ENCODE peak calls at places on chromosomes 1 and 21, in nine cellular contexts. P is GM23338, T is H1, L is HCT116, I is transverse colon, V is sigmoid colon, D is HepG2, B is SK-N-MC, F is Panc1. N is an unnamed sample.

GRCh38 chr1:238681021-238681420 is 705.3 kb upstream of the CHRM3 start:
- DNase-seq in F (no peak), I (no peak), B (no peak), V (no peak), P (no peak), T (no peak), D (no peak), L (no peak), N (no peak)

GRCh38 chr1:14578156-14578555 is 20.3 kb upstream of the KAZN start:
- DNase-seq in L (no peak), T (no peak), V (no peak), P (no peak), D (no peak), I (no peak), F (no peak), B (no peak), N (no peak)

GRCh38 chr1:76038306-76039004 is 36.1 kb upstream of the ST6GALNAC3 start:
- DNase-seq in V (no peak), F (no peak), P (peak; percentile 31), L (no peak), T (no peak), I (no peak), D (no peak), B (peak; percentile 20), N (no peak)

GRCh38 chr1:94100785-94101612 is 19.9 kb downstream of the ABCA4 start:
- DNase-seq in I (no peak), T (no peak), V (no peak), D (no peak), B (no peak), L (no peak), F (no peak), P (no peak), N (no peak)

GRCh38 chr1:201739492-201740085 is 89.4 kb upstream of the IPO9 start:
- DNase-seq in V (peak; percentile 88), D (no peak), L (peak; percentile 61), P (peak; percentile 90), F (no peak), B (no peak), T (peak; percentile 77), I (peak; percentile 83), N (no peak)

GRCh38 chr1:14412235-14412634 is 186.2 kb upstream of the KAZN start:
- DNase-seq in B (no peak), V (no peak), I (no peak), P (no peak), L (no peak), F (no peak), T (no peak), D (no peak), N (no peak)

GRCh38 chr1:27444632-27445031 is 45.3 kb downstream of the WASF2 start:
- DNase-seq in P (no peak), I (no peak), T (no peak), L (no peak), B (no peak), V (no peak), D (no peak), F (no peak), N (no peak)

GRCh38 chr1:20355101-20355827 is 64.6 kb downstream of the VWA5B1 start:
- DNase-seq in L (no peak), V (no peak), D (no peak), P (no peak), B (no peak), T (no peak), F (no peak), I (no peak), N (no peak)

GRCh38 chr1:14969006-14969405 is 184.5 kb upstream of the TMEM51 start:
- DNase-seq in P (no peak), V (no peak), B (no peak), F (no peak), D (no peak), L (no peak), I (no peak), T (no peak), N (no peak)

GRCh38 chr21:42430570-42430969 is 26.9 kb downstream of the UBASH3A start:
- DNase-seq in T (no peak), F (no peak), V (no peak), L (no peak), P (no peak), D (no peak), I (no peak), B (no peak), N (no peak)

GRCh38 chr1:230270185-230270939 is 155.8 kb downstream of the PGBD5 start:
- DNase-seq in L (no peak), D (no peak), F (no peak), B (peak; percentile 93), T (no peak), P (no peak), V (no peak), I (no peak), N (peak; percentile 9)

GRCh38 chr1:183596500-183596899 is 6.2 kb upstream of the NCF2 start:
- DNase-seq in T (no peak), V (no peak), L (no peak), P (no peak), F (no peak), I (no peak), D (no peak), B (no peak), N (no peak)

GRCh38 chr21:33901421-33902288 is 13.9 kb downstream of the ATP5PO start:
- DNase-seq in F (no peak), L (peak; percentile 38), B (peak; percentile 12), I (no peak), V (peak; percentile 73), T (peak; percentile 61), D (peak; percentile 20), P (peak; percentile 86), N (peak; percentile 58)

GRCh38 chr1:197222025-197222685 is 45.9 kb upstream of the CRB1 start:
- DNase-seq in B (no peak), D (no peak), I (no peak), T (no peak), V (no peak), F (no peak), P (peak; percentile 16), L (no peak), N (no peak)

GRCh38 chr1:55127827-55128343 is 87.3 kb downstream of the USP24 start:
- DNase-seq in B (no peak), D (no peak), L (no peak), P (no peak), I (no peak), V (no peak), T (no peak), F (no peak), N (no peak)

GRCh38 chr1:184634296-184634695 is 120.4 kb downstream of the EDEM3 start:
- DNase-seq in T (no peak), P (no peak), B (no peak), I (no peak), D (no peak), V (no peak), F (no peak), L (no peak), N (no peak)

GRCh38 chr21:15667010-15667409 is 62.8 kb upstream of the USP25 start:
- DNase-seq in F (no peak), V (no peak), B (no peak), D (no peak), L (no peak), T (no peak), P (no peak), I (no peak), N (no peak)

GRCh38 chr1:5994713-5995621 is 2.7 kb upstream of the NPHP4 start:
- DNase-seq in B (no peak), L (no peak), V (no peak), P (peak; percentile 22), T (no peak), I (peak; percentile 39), D (no peak), F (no peak), N (no peak)

GRCh38 chr1:10951977-10952376 is 60.5 kb upstream of the TARDBP start:
- DNase-seq in D (no peak), I (no peak), P (no peak), B (no peak), V (no peak), L (no peak), F (no peak), T (no peak), N (no peak)

GRCh38 chr21:31310750-31311149 is 33.3 kb downstream of the TIAM1 start:
- DNase-seq in V (no peak), L (no peak), F (no peak), D (no peak), T (no peak), P (peak; percentile 71), I (no peak), B (no peak), N (no peak)

GRCh38 chr21:40204956-40205355 is 337.7 kb downstream of the PCP4 start:
- DNase-seq in D (no peak), B (no peak), L (no peak), P (no peak), T (no peak), V (no peak), I (no peak), F (no peak), N (no peak)

GRCh38 chr1:53277326-53277725 is 39.0 kb upstream of the MAGOH start:
- DNase-seq in F (no peak), V (no peak), B (no peak), L (no peak), I (no peak), D (no peak), T (no peak), P (no peak), N (no peak)
- H3K36me3 ChIP-seq in F (no peaks in the 10 kb centered on the region), V (no peaks in the 10 kb centered on the region), B (peaks cover 7% of the 10 kb centered on the region), L (no peaks in the 10 kb centered on the region), I (no peaks in the 10 kb centered on the region), D (peaks cover 4% of the 10 kb centered on the region), T (peaks cover 64% of the 10 kb centered on the region), P (no peaks in the 10 kb centered on the region), N (no peaks in the 10 kb centered on the region)

GRCh38 chr1:36224537-36225297 is 474 bp downstream of the THRAP3 start:
- DNase-seq in V (peak; percentile 92), I (no peak), F (peak; percentile 38), T (peak; percentile 88), P (peak; percentile 95), L (peak; percentile 61), B (peak; percentile 30), D (peak; percentile 89), N (peak; percentile 73)
- TF ChIP-seq POLR2AphosphoS5 in V (no peak), I (no peak), F (peak; percentile 30), T (no peak), P (peak; percentile 10), L (no peak), B (no peak), D (no peak), N (no peak)

GRCh38 chr1:243587823-243588560 is 262.1 kb downstream of the AKT3 start:
- DNase-seq in F (no peak), B (no peak), D (no peak), P (no peak), L (no peak), V (no peak), I (no peak), T (no peak), N (no peak)
- H3K27ac ChIP-seq in F (no peak overlapping the region), B (no peak overlapping the region), D (no peak overlapping the region), P (no peak overlapping the region), L (no peak overlapping the region), V (no peak overlapping the region), I (no peak overlapping the region), T (no peak overlapping the region), N (no peak overlapping the region)

DNA sequence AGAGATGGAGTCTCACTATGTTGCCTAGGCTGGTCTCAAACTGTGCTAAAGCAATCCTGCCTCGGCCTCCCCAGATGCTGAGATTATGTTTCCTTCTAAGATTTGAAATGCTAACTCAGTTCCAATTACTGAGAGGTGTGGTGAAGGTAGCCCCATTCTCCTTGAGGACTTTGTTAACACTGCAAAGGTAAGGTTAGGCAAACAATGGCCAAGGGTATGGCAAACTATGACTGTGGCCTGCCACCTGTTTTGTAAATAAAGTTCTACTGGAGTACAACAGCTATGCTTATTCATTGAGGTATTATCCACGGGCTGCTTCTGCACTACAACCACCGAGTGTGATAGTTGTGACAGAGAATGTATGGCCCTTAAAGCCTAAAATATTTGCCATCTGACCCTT is 9.6 kb upstream of the RIT1 start:
- DNase-seq in V (no peak), P (no peak), I (no peak), D (no peak), L (no peak), B (no peak), T (no peak), F (no peak), N (no peak)
- H3K36me3 ChIP-seq in V (peaks cover 62% of the 10 kb centered on the region), P (peaks cover 94% of the 10 kb centered on the region), I (peaks cover 89% of the 10 kb centered on the region), D (peaks cover 27% of the 10 kb centered on the region), L (peaks cover 75% of the 10 kb centered on the region), B (peaks cover 96% of the 10 kb centered on the region), T (peaks cover 98% of the 10 kb centered on the region), F (peaks cover 57% of the 10 kb centered on the region), N (peaks cover 19% of the 10 kb centered on the region)

N was measured in breast epithelium.